ENCODE peak calls at places on chromosomes 13 and 19, in ten cellular contexts. K, G, O, B, R, Q, N, F, E and V are unnamed samples.

GRCh38 chr13:23428183-23428528 is 5.3 kb downstream of the SACS start:
- DNase-seq in Q (no peak), E (no peak), K (no peak), R (peak), O (no peak), N (no peak), F (no peak), B (no peak), G (no peak), V (peak)

GRCh38 chr19:1154731-1155351 is 19.2 kb downstream of the SBNO2 start:
- DNase-seq in F (no peak), Q (no peak), O (peak), E (peak), N (no peak), K (peak), B (peak), G (no peak), R (peak), V (peak)

GRCh38 chr13:52599037-52599852 is 43.0 kb upstream of the HNRNPA1L2 start:
- DNase-seq in E (no peak), K (no peak), F (no peak), O (peak), R (peak), N (no peak), B (peak), G (no peak), Q (no peak), V (peak)

GRCh38 chr13:51625555-51626345 is 41.5 kb downstream of the WDFY2 start:
- DNase-seq in E (no peak), Q (no peak), F (no peak), O (no peak), B (peak), N (no peak), G (no peak), K (peak), R (no peak), V (peak)

GRCh38 chr19:39970424-39970673 is 616 bp upstream of the PSMC4 start:
- DNase-seq in K (no peak), R (peak), B (no peak), E (no peak), N (no peak), O (peak), G (no peak), F (no peak), Q (no peak), V (no peak)

GRCh38 chr13:114082849-114083645 is 49.4 kb downstream of the RASA3 start:
- DNase-seq in K (no peak), F (no peak), N (no peak), E (no peak), G (no peak), O (no peak), B (no peak), R (no peak), Q (no peak), V (no peak)

GRCh38 chr19:492091-492531 is 4.2 kb upstream of the MADCAM1 start:
- DNase-seq in E (no peak), F (no peak), B (no peak), O (no peak), R (no peak), N (no peak), Q (peak), G (no peak), K (no peak), V (no peak)

GRCh38 chr19:10184636-10185035 is 10.1 kb downstream of the DNMT1 start:
- DNase-seq in K (no peak), G (no peak), O (no peak), E (no peak), N (no peak), B (peak), R (no peak), Q (no peak), F (no peak), V (no peak)

GRCh38 chr19:14775855-14776254 is 2.5 kb downstream of the ADGRE2 start:
- DNase-seq in O (no peak), N (peak), G (no peak), Q (peak), B (no peak), R (no peak), K (no peak), E (no peak), F (no peak), V (no peak)

GRCh38 chr19:39557791-39558622 is 18.0 kb upstream of the EID2 start:
- DNase-seq in B (peak), N (no peak), Q (no peak), K (no peak), O (no peak), G (no peak), F (no peak), E (no peak), R (peak), V (no peak)

GRCh38 chr19:13212759-13213330 is 62.6 kb downstream of the IER2 start:
- DNase-seq in B (peak), O (peak), Q (peak), E (no peak), R (peak), G (no peak), F (peak), K (peak), N (no peak), V (peak)

GRCh38 chr13:98142427-98143156 is at the start of gene FARP1:
- DNase-seq in B (peak), R (peak), G (no peak), O (peak), K (peak), N (peak), E (no peak), F (no peak), Q (peak), V (peak)

GRCh38 chr13:92573467-92574057 is 653.0 kb upstream of the GPC6 start:
- DNase-seq in N (no peak), Q (peak), F (no peak), E (no peak), G (no peak), O (peak), R (peak), K (peak), B (no peak), V (peak)

GRCh38 chr13:95341441-95341840 is 40.2 kb upstream of the ABCC4 start:
- DNase-seq in O (peak), E (peak), K (no peak), F (no peak), Q (no peak), R (no peak), G (no peak), B (no peak), N (no peak), V (peak)

GRCh38 chr19:39679056-39679790 is 23.5 kb downstream of the LGALS16 start:
- DNase-seq in Q (no peak), N (no peak), O (no peak), R (no peak), B (no peak), F (no peak), K (no peak), E (no peak), G (no peak), V (no peak)

GRCh38 chr19:19026299-19026971 is 6.9 kb downstream of the SUGP2 start:
- DNase-seq in F (no peak), E (no peak), B (peak), Q (peak), R (peak), G (no peak), K (peak), O (no peak), N (no peak), V (peak)

GRCh38 chr19:32318884-32319520 is 26.4 kb upstream of the ZNF507 start:
- DNase-seq in E (no peak), K (peak), Q (peak), N (no peak), G (no peak), O (no peak), F (no peak), R (peak), B (no peak), V (peak)

GRCh38 chr13:113771709-113772331 is 12.8 kb downstream of the TMEM255B start:
- DNase-seq in E (no peak), Q (no peak), O (no peak), N (no peak), F (no peak), B (no peak), K (no peak), G (no peak), R (peak), V (peak)

GRCh38 chr19:6551607-6552450 is 21.0 kb downstream of the TNFSF9 start:
- DNase-seq in Q (peak), G (no peak), F (peak), B (no peak), R (no peak), O (no peak), N (no peak), K (no peak), E (no peak), V (peak)

GRCh38 chr19:8302357-8302691 is 5.8 kb downstream of the CD320 start:
- DNase-seq in R (peak), E (no peak), F (no peak), O (no peak), Q (no peak), G (no peak), K (no peak), B (peak), N (no peak), V (no peak)

GRCh38 chr13:76812971-76813691 is 73.1 kb downstream of the KCTD12 start:
- DNase-seq in N (no peak), E (no peak), O (peak), Q (no peak), B (no peak), F (no peak), K (peak), G (no peak), R (no peak), V (peak)

GRCh38 chr19:33595783-33596182 is 26.0 kb upstream of the CHST8 start:
- DNase-seq in O (no peak), N (no peak), Q (no peak), B (no peak), E (no peak), F (no peak), R (no peak), G (no peak), K (no peak), V (no peak)

GRCh38 chr19:55563261-55563690 is 17.4 kb downstream of the ZNF579 start:
- DNase-seq in N (no peak), Q (no peak), O (peak), E (no peak), K (peak), B (no peak), F (no peak), R (peak), G (no peak), V (peak)

GRCh38 chr19:57653689-57654088 is 15.0 kb upstream of the ZSCAN4 start:
- DNase-seq in N (no peak), B (no peak), Q (no peak), O (no peak), G (no peak), R (no peak), F (no peak), E (no peak), K (no peak), V (no peak)

GRCh38 chr13:64697226-64697625 is 2532.9 kb downstream of the PCDH9 start:
- DNase-seq in K (no peak), N (no peak), B (no peak), G (no peak), R (no peak), E (no peak), F (no peak), O (no peak), Q (no peak), V (peak)

GRCh38 chr19:4365791-4366665 is 22.7 kb downstream of the MPND start:
- DNase-seq in G (no peak), B (no peak), Q (no peak), K (no peak), E (no peak), O (no peak), N (peak), F (no peak), R (no peak), V (no peak)

GRCh38 chr13:66665991-66666390 is 564.1 kb downstream of the PCDH9 start:
- DNase-seq in K (peak), R (peak), E (peak), N (no peak), O (peak), Q (peak), F (no peak), G (peak), B (peak), V (peak)

GRCh38 chr19:50801107-50801506 is 10.9 kb downstream of the ACP4 start:
- DNase-seq in O (no peak), Q (no peak), R (no peak), B (no peak), N (no peak), F (no peak), E (no peak), K (no peak), G (no peak), V (no peak)
- H3K4me3 ChIP-seq in O (no peak), Q (peak), R (no peak), B (peak), N (no peak), F (no peak), E (no peak), K (no peak), G (no peak), V (no peak)

GRCh38 chr13:28817204-28817603 is 2.9 kb upstream of the MTUS2 start:
- DNase-seq in O (no peak), B (no peak), G (no peak), F (no peak), N (no peak), R (no peak), K (no peak), Q (peak), E (no peak), V (no peak)
- TF ChIP-seq CTCF in O (no peak), B (no peak), G (no peak), F (no peak), N (no peak), R (peak), K (no peak), Q (peak), E (no peak), V (no peak)

GRCh38 chr19:28884786-28885476 is 328.0 kb downstream of the UQCRFS1 start:
- DNase-seq in Q (no peak), K (no peak), R (no peak), N (no peak), F (no peak), O (no peak), B (no peak), G (no peak), E (no peak), V (no peak)

GRCh38 chr19:28882818-28883217 is 330.1 kb downstream of the UQCRFS1 start:
- DNase-seq in F (no peak), G (no peak), N (no peak), K (no peak), Q (no peak), B (no peak), R (no peak), O (no peak), E (no peak), V (peak)

GRCh38 chr19:28880735-28881401 is 332.1 kb downstream of the UQCRFS1 start:
- DNase-seq in B (no peak), F (no peak), R (no peak), K (no peak), O (no peak), N (no peak), E (no peak), Q (peak), G (no peak), V (no peak)

GRCh38 chr19:28881616-28882015 is 331.3 kb downstream of the UQCRFS1 start:
- DNase-seq in N (no peak), E (no peak), O (no peak), Q (no peak), B (no peak), G (no peak), R (no peak), K (no peak), F (no peak), V (no peak)

DNA sequence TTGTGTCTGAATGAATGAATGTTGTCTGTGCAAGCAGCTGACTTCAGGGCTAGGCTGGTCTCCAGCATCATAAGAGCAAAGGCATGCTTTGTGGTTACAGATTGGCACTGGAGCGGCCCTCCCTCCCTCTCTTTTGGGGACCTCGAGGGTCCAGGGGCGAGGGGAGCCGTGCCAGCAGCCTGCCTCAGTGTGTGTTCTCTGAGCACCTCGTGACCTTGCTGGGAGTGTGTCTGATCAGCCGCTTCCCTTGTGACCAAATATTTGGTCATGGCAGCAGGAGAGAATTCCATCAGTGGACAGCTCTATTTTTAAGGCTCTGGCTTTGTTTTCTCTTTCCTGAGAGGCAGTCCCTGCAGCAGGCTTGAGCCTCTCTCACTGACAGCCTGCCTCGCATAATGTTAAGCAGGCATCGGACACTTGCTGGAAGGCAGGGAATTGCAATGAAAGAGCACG is 329.7 kb downstream of the UQCRFS1 start:
- DNase-seq in O (peak), E (no peak), Q (peak), N (no peak), F (no peak), G (peak), R (peak), B (no peak), K (no peak), V (peak)
- H3K4me3 ChIP-seq in O (peak), E (no peak), Q (no peak), N (no peak), F (no peak), G (no peak), R (no peak), B (no peak), K (no peak), V (no peak)

DNA sequence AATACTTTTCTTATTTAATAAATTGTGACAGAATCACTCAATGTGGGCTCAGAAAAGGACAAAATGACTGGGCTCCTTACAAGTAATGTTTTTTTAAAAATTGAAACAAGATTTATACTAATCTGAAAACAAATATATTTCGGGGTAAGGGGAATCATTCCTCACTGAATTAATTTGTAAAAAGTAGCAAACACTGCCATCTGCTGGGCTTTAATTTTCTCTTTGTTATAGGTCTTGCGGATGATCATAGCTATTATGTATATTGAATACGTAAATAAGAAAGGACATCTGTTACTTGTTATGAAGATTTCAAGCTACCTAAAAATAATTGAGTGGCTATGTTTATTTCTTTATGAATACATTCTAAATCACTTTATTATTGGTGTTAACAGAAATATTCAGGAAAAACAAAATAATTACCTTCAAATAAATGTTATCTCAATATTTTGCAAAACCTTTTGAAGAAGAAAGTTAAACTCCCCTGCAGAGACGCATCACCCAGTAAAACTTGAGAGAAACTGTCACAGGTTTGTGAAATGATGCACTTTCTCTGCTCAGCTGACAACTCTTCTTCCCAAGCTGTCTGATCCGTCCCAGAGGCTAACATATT is 17.8 kb upstream of the ENOX1 start:
- DNase-seq in R (peak), G (no peak), K (peak), E (no peak), F (no peak), O (peak), Q (peak), N (no peak), B (peak), V (peak)
- TF ChIP-seq CTCF in R (peak), G (peak), K (peak), E (peak), F (peak), O (peak), Q (peak), N (peak), B (peak), V (no peak)

GRCh38 chr13:20714563-20715339 is 11.3 kb downstream of the IL17D start:
- DNase-seq in Q (no peak), N (no peak), R (peak), F (no peak), B (no peak), E (peak), G (no peak), O (peak), K (no peak), V (peak)

GRCh38 chr13:20713751-20714150 is 10.3 kb downstream of the IL17D start:
- DNase-seq in K (no peak), O (peak), B (no peak), G (no peak), Q (no peak), E (peak), F (no peak), N (no peak), R (peak), V (peak)

GRCh38 chr13:20713014-20713376 is 9.5 kb downstream of the IL17D start:
- DNase-seq in Q (peak), B (no peak), F (no peak), G (no peak), O (no peak), N (no peak), K (no peak), E (no peak), R (no peak), V (peak)

GRCh38 chr13:20715340-20715732 is 11.8 kb downstream of the IL17D start:
- DNase-seq in F (no peak), E (no peak), K (no peak), R (no peak), O (no peak), Q (no peak), G (no peak), B (no peak), N (no peak), V (peak)

DNA sequence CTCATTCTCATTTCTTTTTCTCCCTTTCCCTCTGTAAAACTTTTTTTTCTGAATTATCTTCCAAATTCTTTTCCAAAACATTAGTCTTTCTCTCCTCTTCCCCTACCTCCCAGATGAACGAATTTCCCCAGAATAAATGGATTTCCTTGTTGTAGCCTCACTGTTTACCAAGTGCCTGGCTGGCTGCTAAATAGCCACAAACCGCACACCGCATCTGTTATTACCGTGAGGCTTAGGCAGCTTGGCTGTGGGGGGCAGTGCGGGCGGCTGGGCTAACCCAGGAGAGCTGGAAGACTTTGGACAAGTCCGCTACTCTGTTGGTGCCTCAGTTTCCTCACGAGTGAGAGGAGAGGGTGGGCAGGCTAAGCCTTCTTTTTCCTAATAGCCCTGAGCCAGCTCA is 10.7 kb downstream of the IL17D start:
- DNase-seq in N (no peak), O (peak), Q (no peak), F (no peak), K (no peak), B (no peak), G (no peak), E (no peak), R (peak), V (no peak)
- H3K4me3 ChIP-seq in N (no peak), O (peak), Q (no peak), F (no peak), K (no peak), B (no peak), G (no peak), E (no peak), R (no peak), V (no peak)

GRCh38 chr19:23095406-23095805 is 21.4 kb upstream of the ZNF730 start:
- DNase-seq in G (no peak), F (no peak), Q (no peak), K (no peak), N (no peak), O (no peak), E (no peak), R (no peak), B (no peak), V (peak)

GRCh38 chr19:23101241-23101640 is 15.6 kb upstream of the ZNF730 start:
- DNase-seq in B (no peak), G (no peak), Q (no peak), O (no peak), E (no peak), F (no peak), R (no peak), K (no peak), N (no peak), V (no peak)

GRCh38 chr19:23098988-23099387 is 17.8 kb upstream of the ZNF730 start:
- DNase-seq in E (no peak), O (no peak), Q (no peak), G (no peak), B (no peak), K (no peak), N (no peak), F (no peak), R (peak), V (no peak)

GRCh38 chr19:23099966-23100365 is 16.9 kb upstream of the ZNF730 start:
- DNase-seq in Q (no peak), N (no peak), E (no peak), B (no peak), R (no peak), F (no peak), G (no peak), O (no peak), K (no peak), V (no peak)

DNA sequence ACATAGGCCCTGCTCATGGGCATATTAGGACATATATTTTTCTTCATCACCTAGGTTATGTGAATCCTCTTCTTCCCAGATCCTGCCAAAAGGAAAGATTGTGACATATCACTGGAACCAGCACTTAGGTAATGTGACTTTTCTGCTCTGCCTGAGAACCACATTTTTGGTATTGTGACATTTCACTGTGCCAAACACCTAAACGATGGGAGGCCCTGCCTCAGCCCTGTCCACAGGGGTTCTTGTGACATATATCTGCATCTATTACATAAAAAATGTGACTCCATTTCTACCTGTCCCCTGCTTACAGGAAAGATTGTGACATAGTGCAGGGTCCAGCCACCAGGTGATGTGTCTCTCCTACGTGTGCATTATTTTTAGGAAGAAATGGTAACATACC is 18.5 kb upstream of the ZNF730 start:
- DNase-seq in K (no peak), O (no peak), E (no peak), G (no peak), N (no peak), F (no peak), Q (no peak), B (no peak), R (no peak), V (no peak)
- TF ChIP-seq CTCF in K (no peak), O (no peak), E (no peak), G (no peak), N (no peak), F (no peak), Q (no peak), B (no peak), R (no peak), V (no peak)